ENCODE peak calls at places on chromosomes 1 and 21, in ten cellular contexts. W is BJ, U is nephron progenitor cell, M is GM12865, S is endothelial cell, Z is epithelial cell of proximal tubule, Y is upper lobe of left lung, P is heart right ventricle, F is endothelial cell of umbilical vein, C is fibroblast of lung. L is an unnamed sample.

GRCh38 chr1:1630191-1630964 is 1.6 kb upstream of the MMP23B start:
- DNase-seq in W (no peak), U (peak), M (peak), S (peak), Z (no peak), Y (peak), P (peak), F (peak), C (peak), L (peak)

GRCh38 chr1:203038891-203039608 is 12.8 kb downstream of the PPFIA4 start:
- DNase-seq in W (no peak), U (peak), M (peak), S (peak), Z (peak), Y (no peak), P (peak), F (peak), C (peak), L (no peak)

GRCh38 chr1:154145986-154146385 is 8.9 kb downstream of the NUP210L start:
- DNase-seq in W (no peak), U (no peak), M (no peak), S (no peak), Z (no peak), Y (no peak), P (no peak), F (no peak), C (no peak), L (no peak)

GRCh38 chr1:68011786-68012375 is 38.5 kb downstream of the DIRAS3 start:
- DNase-seq in W (no peak), U (no peak), M (no peak), S (no peak), Z (no peak), Y (no peak), P (no peak), F (no peak), C (peak), L (no peak)

GRCh38 chr1:29576510-29576909 is 340.2 kb downstream of the PTPRU start:
- DNase-seq in W (no peak), U (no peak), M (no peak), S (no peak), Z (no peak), Y (no peak), P (no peak), F (no peak), C (no peak), L (no peak)

GRCh38 chr1:111294390-111294789 is 3.7 kb downstream of the CHIA start:
- DNase-seq in W (no peak), U (no peak), M (no peak), S (no peak), Z (no peak), Y (no peak), P (no peak), F (no peak), C (no peak), L (no peak)

GRCh38 chr1:119713039-119713537 is 1.4 kb downstream of the PHGDH start:
- DNase-seq in W (no peak), U (peak), M (no peak), S (no peak), Z (no peak), Y (no peak), P (no peak), F (no peak), C (peak), L (no peak)

GRCh38 chr1:200767326-200767725 is 28.6 kb downstream of the CAMSAP2 start:
- DNase-seq in W (no peak), U (no peak), M (no peak), S (no peak), Z (no peak), Y (no peak), P (no peak), F (no peak), C (peak), L (no peak)

GRCh38 chr1:109615879-109616278 is 3.5 kb downstream of the GNAT2 start:
- DNase-seq in W (no peak), U (no peak), M (no peak), S (no peak), Z (no peak), Y (no peak), P (no peak), F (peak), C (no peak), L (peak)

GRCh38 chr1:53594391-53595180 is 135.4 kb downstream of the DMRTB1 start:
- DNase-seq in W (no peak), U (no peak), M (no peak), S (no peak), Z (no peak), Y (peak), P (no peak), F (no peak), C (no peak), L (no peak)

GRCh38 chr1:177611402-177611801 is 358.5 kb downstream of the SEC16B start:
- DNase-seq in W (no peak), U (no peak), M (no peak), S (no peak), Z (no peak), Y (no peak), P (no peak), F (no peak), C (no peak), L (no peak)

GRCh38 chr1:5781079-5781478 is 211.1 kb downstream of the NPHP4 start:
- DNase-seq in W (no peak), U (no peak), M (no peak), S (no peak), Z (no peak), Y (no peak), P (no peak), F (no peak), C (no peak), L (no peak)

GRCh38 chr21:34008618-34009017 is 64.8 kb upstream of the MRPS6 start:
- DNase-seq in W (no peak), U (no peak), M (no peak), S (no peak), Z (no peak), Y (no peak), P (no peak), F (no peak), C (peak), L (no peak)

GRCh38 chr1:218317061-218317460 is 28.1 kb upstream of the TGFB2 start:
- DNase-seq in W (no peak), U (no peak), M (no peak), S (no peak), Z (no peak), Y (no peak), P (no peak), F (peak), C (no peak), L (no peak)

GRCh38 chr1:206969090-206969489 is 1.2 kb downstream of the FCAMR start:
- DNase-seq in W (no peak), U (no peak), M (no peak), S (no peak), Z (no peak), Y (no peak), P (no peak), F (no peak), C (no peak), L (peak)

GRCh38 chr1:55277377-55278130 is 62.4 kb upstream of the USP24 start:
- DNase-seq in W (no peak), U (peak), M (peak), S (peak), Z (peak), Y (no peak), P (peak), F (peak), C (peak), L (peak)

GRCh38 chr1:82153282-82153630 is 352.5 kb downstream of the ADGRL2 start:
- DNase-seq in W (peak), U (no peak), M (peak), S (no peak), Z (no peak), Y (no peak), P (no peak), F (no peak), C (peak), L (no peak)

GRCh38 chr1:32919811-32920733 is 18.9 kb upstream of the TMEM54 start:
- DNase-seq in W (peak), U (no peak), M (no peak), S (no peak), Z (peak), Y (no peak), P (no peak), F (no peak), C (peak), L (no peak)

GRCh38 chr1:107727866-107728265 is 237.1 kb downstream of the VAV3 start:
- DNase-seq in W (no peak), U (no peak), M (no peak), S (no peak), Z (no peak), Y (no peak), P (no peak), F (no peak), C (no peak), L (no peak)

GRCh38 chr1:2383576-2383975 is 7.8 kb downstream of the MORN1 start:
- DNase-seq in W (no peak), U (no peak), M (no peak), S (no peak), Z (no peak), Y (no peak), P (peak), F (no peak), C (no peak), L (peak)

GRCh38 chr1:180881806-180882509 is 30.7 kb upstream of the KIAA1614 start:
- DNase-seq in W (no peak), U (no peak), M (peak), S (no peak), Z (no peak), Y (no peak), P (no peak), F (peak), C (peak), L (no peak)

GRCh38 chr1:6795203-6795602 is 9.9 kb downstream of the CAMTA1 start:
- DNase-seq in W (no peak), U (no peak), M (no peak), S (no peak), Z (no peak), Y (no peak), P (no peak), F (no peak), C (no peak), L (no peak)

GRCh38 chr1:6795661-6796060 is 10.4 kb downstream of the CAMTA1 start:
- DNase-seq in W (peak), U (no peak), M (no peak), S (no peak), Z (no peak), Y (no peak), P (no peak), F (peak), C (peak), L (no peak)

GRCh38 chr1:6790146-6790545 is 4.9 kb downstream of the CAMTA1 start:
- DNase-seq in W (no peak), U (no peak), M (no peak), S (no peak), Z (no peak), Y (no peak), P (no peak), F (no peak), C (no peak), L (no peak)

GRCh38 chr1:6796095-6796494 is 10.8 kb downstream of the CAMTA1 start:
- DNase-seq in W (no peak), U (no peak), M (no peak), S (no peak), Z (no peak), Y (no peak), P (no peak), F (no peak), C (peak), L (no peak)

DNA sequence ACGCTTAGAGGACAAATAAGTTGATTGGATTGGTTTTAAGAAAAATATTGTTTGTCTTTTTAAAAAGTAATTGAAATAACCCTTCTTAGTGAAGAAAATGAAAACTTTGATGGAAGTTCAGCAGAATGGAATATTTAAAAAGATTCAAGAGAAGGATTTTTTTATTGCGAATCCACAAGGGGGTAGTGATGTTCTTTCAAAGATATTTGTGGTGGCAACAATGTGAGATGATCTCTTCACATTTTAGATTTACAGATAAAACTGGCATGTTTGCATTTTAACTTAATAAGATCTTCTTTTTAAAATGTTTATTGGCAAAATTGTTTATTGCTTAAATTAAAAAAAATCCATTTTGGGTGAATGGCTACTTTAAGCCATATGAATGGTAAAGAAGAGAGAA is 8.9 kb downstream of the CAMTA1 start:
- DNase-seq in W (no peak), U (no peak), M (peak), S (no peak), Z (no peak), Y (no peak), P (no peak), F (peak), C (peak), L (no peak)
- TF ChIP-seq CTCF in W (peak), U (peak), M (peak), S (peak), Z (peak), Y (peak), P (peak), F (peak), C (peak), L (peak)

DNA sequence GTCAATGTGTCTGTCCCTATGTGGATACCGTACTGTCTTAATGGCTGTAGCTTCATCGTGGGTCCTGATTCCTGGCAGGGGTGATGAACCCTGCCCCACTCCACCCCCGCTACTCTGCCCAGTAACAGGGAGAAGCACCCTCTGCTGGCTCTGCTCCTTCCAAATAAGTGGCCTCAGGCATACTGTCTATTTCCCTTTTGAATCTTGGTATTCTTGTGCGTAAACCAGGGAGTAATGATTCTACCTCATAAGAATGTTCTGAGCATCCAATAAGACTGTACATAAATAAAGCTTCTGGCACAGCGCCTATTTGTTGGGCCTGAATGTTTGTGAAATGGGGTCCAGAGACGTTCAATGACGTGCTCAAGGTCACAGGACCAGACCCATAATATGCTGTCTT is 35.2 kb upstream of the CTPS1 start:
- DNase-seq in W (peak), U (no peak), M (no peak), S (no peak), Z (peak), Y (no peak), P (no peak), F (peak), C (peak), L (no peak)
- TF ChIP-seq CTCF in W (peak), U (no peak), M (no peak), S (no peak), Z (peak), Y (no peak), P (no peak), F (no peak), C (no peak), L (no peak)

GRCh38 chr1:27444632-27445031 is 45.3 kb downstream of the WASF2 start:
- DNase-seq in W (no peak), U (no peak), M (no peak), S (no peak), Z (no peak), Y (no peak), P (no peak), F (no peak), C (peak), L (no peak)
- TF ChIP-seq CTCF in W (no peak), U (no peak), M (no peak), S (no peak), Z (no peak), Y (no peak), P (no peak), F (no peak), C (no peak), L (no peak)

GRCh38 chr21:41973861-41974751 is 20.3 kb upstream of the C2CD2 start:
- DNase-seq in W (no peak), U (no peak), M (peak), S (no peak), Z (no peak), Y (no peak), P (peak), F (peak), C (no peak), L (no peak)
- TF ChIP-seq CTCF in W (no peak), U (no peak), M (no peak), S (peak), Z (peak), Y (peak), P (peak), F (peak), C (no peak), L (no peak)

GRCh38 chr1:16907870-16908758 is 12.3 kb downstream of the RNU1-2 start:
- DNase-seq in W (no peak), U (no peak), M (no peak), S (no peak), Z (no peak), Y (no peak), P (no peak), F (no peak), C (no peak), L (no peak)

GRCh38 chr1:16913616-16913865 is 8.2 kb upstream of the CROCC start:
- DNase-seq in W (no peak), U (no peak), M (no peak), S (no peak), Z (no peak), Y (no peak), P (no peak), F (no peak), C (no peak), L (no peak)

GRCh38 chr1:16915627-16915973 is 6.1 kb upstream of the CROCC start:
- DNase-seq in W (no peak), U (no peak), M (no peak), S (no peak), Z (no peak), Y (no peak), P (no peak), F (no peak), C (no peak), L (no peak)

GRCh38 chr1:16918371-16918770 is 3.4 kb upstream of the CROCC start:
- DNase-seq in W (no peak), U (no peak), M (no peak), S (no peak), Z (no peak), Y (no peak), P (no peak), F (no peak), C (no peak), L (no peak)

DNA sequence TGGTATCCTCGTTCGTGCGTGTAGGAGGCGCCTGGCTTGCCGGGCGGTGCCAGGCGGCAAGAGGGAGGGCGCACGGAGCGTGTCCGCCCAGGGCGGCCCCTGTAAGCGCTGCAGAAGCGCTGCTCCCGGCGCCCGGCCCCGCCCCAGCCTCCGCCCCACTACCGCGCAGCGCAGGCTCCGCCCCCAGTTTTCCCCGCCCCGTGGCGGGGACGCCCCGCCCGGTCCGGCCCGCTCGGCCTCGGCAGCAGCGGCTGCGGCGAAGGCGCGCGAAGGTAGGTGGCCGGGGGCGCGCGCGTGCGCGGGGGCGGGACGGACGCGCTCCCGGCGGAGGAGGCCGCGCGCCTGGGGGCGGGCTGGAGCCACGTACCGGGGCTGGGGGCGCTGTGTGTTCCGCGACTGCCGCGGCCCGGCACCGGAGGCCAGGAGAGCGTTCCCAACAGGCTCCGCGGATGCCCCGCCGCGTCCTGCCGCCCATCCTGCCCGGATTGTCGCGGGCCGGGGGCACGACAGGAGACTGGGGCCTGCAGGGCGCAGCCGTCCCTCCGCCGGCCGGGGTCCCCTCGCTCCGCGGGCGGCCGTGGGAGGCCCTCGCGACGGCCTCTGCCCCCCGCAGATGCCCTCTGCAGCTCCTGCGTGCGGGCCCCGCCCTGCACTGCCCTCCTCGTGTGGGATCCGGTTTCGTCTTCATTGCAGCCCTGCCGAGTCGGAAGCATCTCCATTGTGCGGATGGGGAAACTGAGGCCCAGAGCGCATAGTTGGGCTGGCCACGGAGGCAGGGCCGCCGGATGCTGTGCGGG is 7.7 kb upstream of the CROCC start:
- DNase-seq in W (peak), U (peak), M (peak), S (peak), Z (no peak), Y (peak), P (peak), F (peak), C (peak), L (peak)
- TF ChIP-seq CTCF in W (no peak), U (no peak), M (peak), S (no peak), Z (peak), Y (no peak), P (no peak), F (no peak), C (no peak), L (no peak)

GRCh38 chr1:63463248-63463647 is 59.8 kb downstream of the ITGB3BP start:
- DNase-seq in W (no peak), U (no peak), M (no peak), S (no peak), Z (no peak), Y (no peak), P (no peak), F (peak), C (no peak), L (peak)

GRCh38 chr1:63461661-63462230 is 61.3 kb downstream of the ITGB3BP start:
- DNase-seq in W (no peak), U (no peak), M (no peak), S (no peak), Z (no peak), Y (no peak), P (no peak), F (no peak), C (no peak), L (no peak)

DNA sequence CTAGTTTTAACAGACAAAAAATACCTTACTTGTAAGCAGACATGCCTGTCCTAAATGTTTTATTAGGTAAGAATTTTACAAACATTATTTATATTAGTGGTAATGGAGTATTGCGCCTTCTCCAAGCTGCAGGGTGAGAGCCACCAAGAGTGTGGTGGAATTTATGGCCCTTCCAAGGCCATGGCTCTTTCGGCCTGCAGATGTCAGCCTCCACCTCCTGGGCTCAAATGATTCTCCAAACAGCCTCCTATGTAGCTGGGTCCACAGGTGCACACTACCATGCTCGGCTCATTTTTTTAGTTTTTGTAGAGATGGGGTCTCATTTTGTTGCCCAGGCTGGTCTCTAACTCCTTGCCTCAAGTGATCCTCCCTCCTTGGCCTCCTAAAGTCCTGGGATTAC is 56.3 kb downstream of the ITGB3BP start:
- DNase-seq in W (no peak), U (no peak), M (no peak), S (no peak), Z (no peak), Y (no peak), P (no peak), F (no peak), C (no peak), L (no peak)
- TF ChIP-seq CTCF in W (no peak), U (no peak), M (no peak), S (no peak), Z (peak), Y (no peak), P (peak), F (no peak), C (no peak), L (no peak)

DNA sequence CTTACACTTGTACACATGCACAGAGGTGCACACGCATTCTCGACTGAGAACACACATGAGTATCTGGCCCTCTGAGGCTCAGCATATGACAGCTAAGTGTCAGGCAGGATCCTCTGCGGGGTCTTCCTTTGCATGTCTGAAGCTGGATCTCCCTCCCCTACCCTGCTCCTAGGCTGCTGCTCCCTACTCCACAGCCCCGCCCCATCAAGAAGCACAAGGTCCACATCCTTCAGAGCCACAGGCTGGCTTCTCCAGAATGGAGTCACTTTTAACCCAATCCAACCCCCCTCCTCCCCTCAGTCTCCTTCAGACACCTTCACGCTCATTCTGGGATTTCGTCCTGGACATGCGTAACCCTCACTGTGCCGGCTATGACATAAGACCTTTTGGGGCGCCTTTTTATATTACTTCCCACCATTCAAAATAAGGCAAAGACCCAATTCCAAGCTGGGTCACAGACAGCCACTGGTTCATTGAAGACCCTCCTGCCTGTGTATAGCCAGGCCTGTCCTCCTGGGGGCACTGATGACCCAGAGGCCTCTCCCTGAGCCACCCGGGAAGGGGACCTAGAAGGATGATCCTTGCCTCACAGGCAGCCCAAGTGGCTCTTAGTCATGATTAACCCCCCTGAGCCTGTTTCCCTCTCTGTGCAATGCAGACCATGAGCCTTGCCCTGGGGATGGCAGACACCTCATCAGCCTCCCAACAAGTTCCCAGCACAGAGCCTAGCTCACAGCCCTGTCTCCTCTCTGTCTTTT is 4.7 kb downstream of the ADGRB2 start:
- DNase-seq in W (no peak), U (no peak), M (no peak), S (no peak), Z (no peak), Y (no peak), P (no peak), F (no peak), C (peak), L (no peak)
- TF ChIP-seq CTCF in W (no peak), U (no peak), M (no peak), S (no peak), Z (no peak), Y (no peak), P (no peak), F (no peak), C (no peak), L (no peak)